ENCODE peak calls at places on chromosome 10, in eight cellular contexts. I is AG04450; D is stimulated activated CD8-positive, alpha-beta memory T cell treated with anti-CD3 and anti-CD28 coated beads, Interleukin-4, amount 100 ng/mL, for 24 hours; Y is activated naive CD4-positive, alpha-beta T cell treated with anti-CD3 and anti-CD28 coated beads, Interleukin-2, amount 10 ng/mL, durations not matched to agents 7 days and 5 days; Q is stimulated activated CD4-positive, alpha-beta T cell treated with anti-CD3 and anti-CD28 coated beads, Interleukin-1b, Interleukin-23, amount 100 ng/mL, for 1 hour; V is progenitor cell of endocrine pancreas; F is activated T-cell treated with anti-CD3 and anti-CD28 coated beads, Interleukin-2, amount 50 U/mL, for 72 hours; U is naive thymus-derived CD8-positive, alpha-beta T cell. L is an unnamed sample.
A peak's percentile ranks its signal among the peaks of the same experiment; 100 is the strongest.

GRCh38 chr10:127928021-127928806 is 21.3 kb downstream of the PTPRE start:
- DNase-seq in U (no peak), Q (no peak), D (no peak), I (no peak), Y (no peak), V (no peak), F (no peak), L (peak; percentile 12)

GRCh38 chr10:88080213-88080612 is 216.8 kb downstream of the PTEN start:
- DNase-seq in D (no peak), Y (no peak), U (no peak), V (no peak), Q (no peak), F (no peak), I (no peak), L (no peak)

GRCh38 chr10:79159141-79159619 is 90.4 kb downstream of the ZMIZ1 start:
- DNase-seq in I (no peak), D (no peak), Q (no peak), U (no peak), V (no peak), F (no peak), Y (no peak), L (no peak)

GRCh38 chr10:103812431-103812830 is 42.9 kb downstream of the SH3PXD2A start:
- DNase-seq in U (no peak), F (no peak), D (no peak), Y (no peak), Q (no peak), V (no peak), I (no peak), L (no peak)

GRCh38 chr10:47198221-47198620 is 101.8 kb upstream of the GDF10 start:
- DNase-seq in F (no peak), Y (no peak), U (no peak), D (no peak), Q (no peak), I (no peak), V (no peak), L (no peak)

GRCh38 chr10:84373000-84373399 is 44.6 kb downstream of the CCSER2 start:
- DNase-seq in F (no peak), U (no peak), Y (no peak), Q (no peak), V (no peak), I (no peak), D (no peak), L (no peak)

GRCh38 chr10:111370101-111370500 is 293.3 kb downstream of the ADRA2A start:
- DNase-seq in Q (no peak), F (no peak), Y (no peak), I (no peak), V (no peak), D (no peak), U (no peak), L (no peak)

GRCh38 chr10:113746188-113746950 is 5.1 kb upstream of the PLEKHS1 start:
- DNase-seq in Q (no peak), V (no peak), Y (no peak), I (no peak), D (no peak), F (no peak), U (no peak), L (no peak)

GRCh38 chr10:6151087-6151977 is 51.4 kb upstream of the PFKFB3 start:
- DNase-seq in F (peak; percentile 59), D (no peak), U (peak; percentile 43), Y (peak; percentile 70), I (no peak), V (peak; percentile 30), Q (no peak), L (peak; percentile 79)

GRCh38 chr10:58919927-58920654 is 256.4 kb upstream of the PHYHIPL start:
- DNase-seq in I (peak; percentile 7), V (no peak), U (no peak), D (no peak), Y (no peak), F (no peak), Q (no peak), L (no peak)

GRCh38 chr10:100803481-100803880 is 58.1 kb downstream of the PAX2 start:
- DNase-seq in V (no peak), D (no peak), Y (no peak), Q (no peak), U (no peak), F (no peak), I (no peak), L (no peak)

GRCh38 chr10:104077282-104078151 is 8.2 kb downstream of the COL17A1 start:
- DNase-seq in Y (no peak), Q (no peak), U (no peak), D (no peak), F (no peak), I (no peak), V (no peak), L (no peak)

GRCh38 chr10:122878799-122879338 is 512 bp downstream of the FAM24B start:
- DNase-seq in F (no peak), Y (no peak), U (no peak), D (no peak), I (no peak), Q (no peak), V (no peak), L (no peak)

GRCh38 chr10:106795619-106796018 is 368.9 kb downstream of the SORCS1 start:
- DNase-seq in Q (no peak), I (no peak), D (no peak), Y (no peak), F (peak; percentile 2), V (peak; percentile 19), U (no peak), L (peak; percentile 64)

GRCh38 chr10:120457431-120458172 is 575 bp downstream of the PLPP4 start:
- DNase-seq in Q (no peak), I (no peak), V (no peak), U (no peak), Y (no peak), F (no peak), D (no peak), L (no peak)

GRCh38 chr10:66795871-66796270 is 130.0 kb upstream of the LRRTM3 start:
- DNase-seq in D (no peak), Q (no peak), U (no peak), F (no peak), Y (no peak), V (no peak), I (no peak), L (no peak)

GRCh38 chr10:60827791-60828488 is 49.7 kb downstream of the CDK1 start:
- DNase-seq in I (no peak), F (no peak), Q (no peak), D (no peak), U (no peak), Y (no peak), V (no peak), L (no peak)

GRCh38 chr10:96287392-96288105 is 16.2 kb upstream of the BLNK start:
- DNase-seq in F (no peak), I (no peak), Y (no peak), V (no peak), Q (no peak), U (no peak), D (no peak), L (no peak)

GRCh38 chr10:49225218-49225876 is 37.2 kb upstream of the TMEM273 start:
- DNase-seq in V (no peak), Q (no peak), Y (no peak), I (no peak), F (no peak), D (no peak), U (no peak), L (no peak)

GRCh38 chr10:111023060-111023459 is 53.8 kb upstream of the ADRA2A start:
- DNase-seq in F (no peak), V (no peak), U (no peak), Q (no peak), I (no peak), Y (no peak), D (no peak), L (no peak)

GRCh38 chr10:79342811-79343541 is 4.3 kb upstream of the PPIF start:
- DNase-seq in U (no peak), I (no peak), F (no peak), V (no peak), D (no peak), Y (no peak), Q (no peak), L (no peak)

GRCh38 chr10:131674130-131674529 is 226.7 kb upstream of the PPP2R2D start:
- DNase-seq in U (no peak), V (no peak), I (no peak), F (no peak), Q (no peak), D (no peak), Y (no peak), L (no peak)

GRCh38 chr10:121662945-121663917 is 65.0 kb upstream of the FGFR2 start:
- DNase-seq in Q (no peak), F (peak; percentile 3), U (no peak), I (no peak), D (no peak), Y (no peak), V (peak; percentile 23), L (no peak)

GRCh38 chr10:96719850-96720421 is 378 bp downstream of the PIK3AP1 start:
- DNase-seq in U (peak; percentile 28), F (peak; percentile 73), D (peak; percentile 53), I (no peak), Q (peak; percentile 27), V (peak; percentile 50), Y (peak; percentile 49), L (peak; percentile 84)

GRCh38 chr10:108388716-108389115 is 1224.2 kb upstream of the SORCS1 start:
- DNase-seq in U (no peak), Q (no peak), D (no peak), Y (no peak), I (no peak), V (no peak), F (no peak), L (no peak)

GRCh38 chr10:52895066-52895465 is 122.5 kb upstream of the MBL2 start:
- DNase-seq in U (no peak), Y (no peak), F (no peak), D (no peak), V (no peak), Q (no peak), I (no peak), L (no peak)

GRCh38 chr10:43684198-43684559 is 35.5 kb upstream of the ZNF32 start:
- DNase-seq in F (no peak), Q (no peak), U (no peak), V (no peak), Y (no peak), D (no peak), I (no peak), L (no peak)

GRCh38 chr10:33352154-33352553 is 17.7 kb upstream of the NRP1 start:
- DNase-seq in I (peak; percentile 61), F (no peak), Q (no peak), V (no peak), D (no peak), Y (no peak), U (no peak), L (no peak)

GRCh38 chr10:118449521-118449920 is 107.4 kb upstream of the FAM204A start:
- DNase-seq in I (no peak), Q (no peak), V (no peak), Y (no peak), D (no peak), F (no peak), U (no peak), L (no peak)

GRCh38 chr10:96643920-96644319 is 57.1 kb upstream of the TM9SF3 start:
- DNase-seq in I (no peak), Q (no peak), D (no peak), F (no peak), V (no peak), U (no peak), Y (no peak), L (no peak)